ENCODE peak calls at places on chromosomes 4 and X, in seven cellular contexts. M is K562, V is HepG2, P is HCT116, C is SK-N-SH, G is GM12878, L is H1. E is an unnamed sample.

GRCh38 chr4:53537606-53538005 is 53.7 kb downstream of the LNX1 start:
- DNase-seq in V (no peak), G (no peak), P (no peak), M (no peak), C (no peak), L (no peak), E (no peak)

GRCh38 chrX:120000490-120001246 is 57.1 kb upstream of the NKAP start:
- DNase-seq in P (no peak), M (no peak), G (no peak), L (no peak), C (no peak), V (no peak), E (no peak)

GRCh38 chr4:151276787-151277557 is at the start of gene PRSS48:
- DNase-seq in G (no peak), C (peak), P (peak), V (peak), M (peak), L (peak), E (peak)

GRCh38 chr4:24643774-24644520 is 59.6 kb upstream of the DHX15 start:
- DNase-seq in V (no peak), L (no peak), M (no peak), C (no peak), G (no peak), P (no peak), E (no peak)

GRCh38 chr4:16123356-16124084 is 39.7 kb upstream of the PROM1 start:
- DNase-seq in G (no peak), P (no peak), C (no peak), L (no peak), M (no peak), V (no peak), E (peak)

GRCh38 chr4:168662297-168662985 is 165.6 kb downstream of the PALLD start:
- DNase-seq in V (no peak), L (no peak), C (no peak), P (no peak), G (no peak), M (no peak), E (no peak)

GRCh38 chrX:10282490-10282889 is 125.7 kb downstream of the CLCN4 start:
- DNase-seq in M (no peak), C (no peak), L (no peak), P (no peak), G (no peak), V (no peak), E (no peak)

GRCh38 chr4:42151568-42152506 is 618 bp downstream of the BEND4 start:
- DNase-seq in L (peak), C (peak), G (no peak), M (no peak), V (no peak), P (no peak), E (no peak)

GRCh38 chr4:30769093-30769492 is 48.9 kb downstream of the PCDH7 start:
- DNase-seq in C (no peak), G (no peak), V (no peak), L (no peak), M (no peak), P (no peak), E (no peak)

GRCh38 chrX:1169198-1169597 is 43.3 kb downstream of the CRLF2 start:
- DNase-seq in C (no peak), P (no peak), V (no peak), L (no peak), G (no peak), M (no peak), E (no peak)

GRCh38 chrX:11137543-11138139 is 26.5 kb downstream of the HCCS start:
- DNase-seq in V (peak), M (peak), G (no peak), L (no peak), P (peak), C (peak), E (peak)

GRCh38 chr4:151197258-151197657 is 79.7 kb upstream of the PRSS48 start:
- DNase-seq in G (no peak), P (no peak), L (no peak), V (no peak), M (no peak), C (no peak), E (no peak)

GRCh38 chrX:150765782-150766350 is 72.7 kb downstream of the MTMR1 start:
- DNase-seq in P (no peak), M (no peak), C (no peak), G (no peak), L (no peak), V (no peak), E (no peak)

GRCh38 chr4:112492321-112492720 is 23.7 kb downstream of the NEUROG2 start:
- DNase-seq in C (no peak), V (no peak), L (no peak), P (no peak), M (no peak), G (no peak), E (no peak)

GRCh38 chr4:19735012-19735411 is 516.7 kb upstream of the SLIT2 start:
- DNase-seq in M (no peak), V (no peak), L (no peak), P (no peak), C (no peak), G (no peak), E (no peak)

GRCh38 chr4:78565971-78566372 is 14.4 kb downstream of the ANXA3 start:
- DNase-seq in G (no peak), P (peak), M (no peak), C (no peak), L (no peak), V (peak), E (peak)

GRCh38 chr4:15755321-15755750 is 22.8 kb upstream of the CD38 start:
- DNase-seq in P (no peak), L (no peak), C (no peak), G (no peak), V (no peak), M (no peak), E (no peak)

GRCh38 chr4:186557486-186557885 is 2.1 kb upstream of the MTNR1A start:
- DNase-seq in L (no peak), G (no peak), P (no peak), M (no peak), V (no peak), C (no peak), E (no peak)

GRCh38 chr4:33088713-33089112 is 2368.5 kb downstream of the PCDH7 start:
- DNase-seq in G (no peak), V (no peak), L (no peak), M (no peak), P (no peak), C (no peak), E (no peak)

GRCh38 chrX:132623307-132623706 is 134.5 kb upstream of the MBNL3 start:
- DNase-seq in V (no peak), M (no peak), L (no peak), P (no peak), G (no peak), C (no peak), E (no peak)

GRCh38 chrX:132618810-132619209 is 130.0 kb upstream of the MBNL3 start:
- DNase-seq in L (no peak), M (no peak), V (peak), P (no peak), G (no peak), C (no peak), E (no peak)

GRCh38 chrX:132622130-132622529 is 133.3 kb upstream of the MBNL3 start:
- DNase-seq in P (peak), M (peak), V (no peak), L (no peak), G (no peak), C (no peak), E (no peak)
- TF ChIP-seq JUND in P (peak), M (peak), V (no peak), L (no peak), G (no peak), C (no peak), E (no peak)

GRCh38 chr4:36053931-36054330 is 190.4 kb downstream of the ARAP2 start:
- DNase-seq in V (no peak), M (no peak), G (no peak), L (no peak), P (no peak), C (no peak), E (no peak)
- TF ChIP-seq JUND in V (no peak), M (no peak), G (no peak), L (no peak), P (no peak), C (no peak), E (no peak)

GRCh38 chr4:27016551-27016950 is 155.9 kb downstream of the STIM2 start:
- DNase-seq in M (no peak), G (no peak), C (no peak), L (no peak), P (no peak), V (no peak), E (no peak)
- TF ChIP-seq JUND in M (no peak), G (no peak), C (no peak), L (no peak), P (no peak), V (no peak), E (no peak)

GRCh38 chr4:8427761-8428287 is 12.7 kb downstream of the ACOX3 start:
- DNase-seq in V (peak), M (peak), P (no peak), G (no peak), C (peak), L (no peak), E (no peak)
- TF ChIP-seq JUND in V (no peak), M (no peak), P (no peak), G (no peak), C (no peak), L (no peak), E (no peak)